ENCODE peak calls at places on chromosomes 1 and 21, in four cellular contexts. One of them, this sample, is unnamed.

GRCh38 chr1:232589809-232590741 is 39.9 kb downstream of the SIPA1L2 start:
- DNase-seq in HEK293T: no peak
- DNase-seq in K562: no peak
- DNase-seq in HepG2: no peak
- DNase-seq in this sample: no peak

GRCh38 chr1:14939527-14940284 is 213.8 kb upstream of the TMEM51 start:
- DNase-seq in HEK293T: no peak
- DNase-seq in K562: peak; percentile 67
- DNase-seq in HepG2: peak; percentile 82
- DNase-seq in this sample: no peak

GRCh38 chr1:97989094-97989680 is 68.4 kb upstream of the DPYD start:
- DNase-seq in HEK293T: no peak
- DNase-seq in K562: no peak
- DNase-seq in HepG2: no peak
- DNase-seq in this sample: no peak

GRCh38 chr1:46394108-46394871 is at the start of gene FAAH:
- DNase-seq in HEK293T: no peak
- DNase-seq in K562: peak; percentile 4
- DNase-seq in HepG2: peak; percentile 58
- DNase-seq in this sample: peak; percentile 83

GRCh38 chr1:2373551-2374259 is 17.6 kb downstream of the MORN1 start:
- DNase-seq in HEK293T: no peak
- DNase-seq in K562: no peak
- DNase-seq in HepG2: no peak
- DNase-seq in this sample: peak; percentile 10

GRCh38 chr1:28663871-28664470 is 4.6 kb upstream of the GMEB1 start:
- DNase-seq in HEK293T: no peak
- DNase-seq in K562: no peak
- DNase-seq in HepG2: no peak
- DNase-seq in this sample: no peak

GRCh38 chr1:180862305-180862704 is 50.4 kb upstream of the KIAA1614 start:
- DNase-seq in HEK293T: no peak
- DNase-seq in K562: no peak
- DNase-seq in HepG2: no peak
- DNase-seq in this sample: no peak

GRCh38 chr21:27130152-27130551 is 163.3 kb upstream of the ADAMTS5 start:
- DNase-seq in HEK293T: no peak
- DNase-seq in K562: no peak
- DNase-seq in HepG2: no peak
- DNase-seq in this sample: no peak

GRCh38 chr1:203534526-203534925 is 40.6 kb downstream of the OPTC start:
- DNase-seq in HEK293T: no peak
- DNase-seq in K562: no peak
- DNase-seq in HepG2: no peak
- DNase-seq in this sample: no peak

GRCh38 chr1:160726498-160727391 is 12.3 kb upstream of the SLAMF7 start:
- DNase-seq in HEK293T: peak; percentile 84
- DNase-seq in K562: peak; percentile 73
- DNase-seq in HepG2: peak; percentile 61
- DNase-seq in this sample: peak; percentile 69

GRCh38 chr1:207897188-207897587 is 13.7 kb downstream of the CD34 start:
- DNase-seq in HEK293T: no peak
- DNase-seq in K562: no peak
- DNase-seq in HepG2: no peak
- DNase-seq in this sample: no peak

GRCh38 chr1:153608089-153608672 is 4.8 kb downstream of the S100A16 start:
- DNase-seq in HEK293T: no peak
- DNase-seq in K562: no peak
- DNase-seq in HepG2: no peak
- DNase-seq in this sample: no peak

GRCh38 chr1:173954179-173954578 is 37.1 kb upstream of the SERPINC1 start:
- DNase-seq in HEK293T: no peak
- DNase-seq in K562: no peak
- DNase-seq in HepG2: no peak
- DNase-seq in this sample: no peak

GRCh38 chr1:167529829-167530474 is 11.6 kb upstream of the CD247 start:
- DNase-seq in HEK293T: no peak
- DNase-seq in K562: no peak
- DNase-seq in HepG2: no peak
- DNase-seq in this sample: no peak

GRCh38 chr1:30586671-30587070 is 136.7 kb downstream of the MATN1 start:
- DNase-seq in HEK293T: peak; percentile 17
- DNase-seq in K562: peak; percentile 6
- DNase-seq in HepG2: no peak
- DNase-seq in this sample: no peak

GRCh38 chr1:7670334-7671145 is 100.6 kb upstream of the VAMP3 start:
- DNase-seq in HEK293T: no peak
- DNase-seq in K562: no peak
- DNase-seq in HepG2: no peak
- DNase-seq in this sample: no peak

GRCh38 chr1:17485280-17485679 is 45.8 kb upstream of the RCC2 start:
- DNase-seq in HEK293T: peak; percentile 46
- DNase-seq in K562: peak; percentile 51
- DNase-seq in HepG2: no peak
- DNase-seq in this sample: peak; percentile 69

GRCh38 chr21:43867332-43867703 is 2.3 kb downstream of the AGPAT3 start:
- DNase-seq in HEK293T: no peak
- DNase-seq in K562: no peak
- DNase-seq in HepG2: no peak
- DNase-seq in this sample: no peak

GRCh38 chr1:21952806-21953514 is 15.8 kb upstream of the HSPG2 start:
- DNase-seq in HEK293T: no peak
- DNase-seq in K562: no peak
- DNase-seq in HepG2: no peak
- DNase-seq in this sample: no peak

GRCh38 chr1:24908591-24909259 is 21.4 kb downstream of the RUNX3 start:
- DNase-seq in HEK293T: no peak
- DNase-seq in K562: no peak
- DNase-seq in HepG2: no peak
- DNase-seq in this sample: no peak
- TF ChIP-seq ELF4 in HEK293T: no peak
- TF ChIP-seq ELF4 in K562: no peak
- TF ChIP-seq ELF4 in HepG2: no peak
- TF ChIP-seq ELF4 in this sample: no peak

GRCh38 chr1:161787355-161787754 is 21.2 kb downstream of the ATF6 start:
- DNase-seq in HEK293T: peak; percentile 12
- DNase-seq in K562: no peak
- DNase-seq in HepG2: no peak
- DNase-seq in this sample: no peak

GRCh38 chr1:161791889-161792655 is 26.0 kb downstream of the ATF6 start:
- DNase-seq in HEK293T: no peak
- DNase-seq in K562: no peak
- DNase-seq in HepG2: no peak
- DNase-seq in this sample: no peak

GRCh38 chr1:161790587-161791317 is 24.6 kb downstream of the ATF6 start:
- DNase-seq in HEK293T: no peak
- DNase-seq in K562: no peak
- DNase-seq in HepG2: no peak
- DNase-seq in this sample: no peak

GRCh38 chr1:161792740-161793139 is 26.6 kb downstream of the ATF6 start:
- DNase-seq in HEK293T: peak; percentile 58
- DNase-seq in K562: peak; percentile 32
- DNase-seq in HepG2: peak; percentile 59
- DNase-seq in this sample: no peak
- TF ChIP-seq ELF4 in HEK293T: no peak
- TF ChIP-seq ELF4 in K562: no peak
- TF ChIP-seq ELF4 in HepG2: no peak
- TF ChIP-seq ELF4 in this sample: no peak

GRCh38 chr1:244863491-244864252 is 671 bp downstream of the HNRNPU start:
- DNase-seq in HEK293T: no peak
- DNase-seq in K562: no peak
- DNase-seq in HepG2: no peak
- DNase-seq in this sample: no peak
- TF ChIP-seq ELF4 in HEK293T: no peak
- TF ChIP-seq ELF4 in K562: no peak
- TF ChIP-seq ELF4 in HepG2: peak; percentile 37
- TF ChIP-seq ELF4 in this sample: no peak

GRCh38 chr1:241802849-241803248 is 45.2 kb upstream of the EXO1 start:
- DNase-seq in HEK293T: no peak
- DNase-seq in K562: no peak
- DNase-seq in HepG2: no peak
- DNase-seq in this sample: no peak
- TF ChIP-seq ELF4 in HEK293T: no peak
- TF ChIP-seq ELF4 in K562: no peak
- TF ChIP-seq ELF4 in HepG2: no peak
- TF ChIP-seq ELF4 in this sample: no peak

GRCh38 chr21:24594082-24594481 is 1013.2 kb downstream of the MRPL39 start:
- DNase-seq in HEK293T: no peak
- DNase-seq in K562: no peak
- DNase-seq in HepG2: no peak
- DNase-seq in this sample: peak; percentile 15

GRCh38 chr21:24590261-24590660 is 1017.0 kb downstream of the MRPL39 start:
- DNase-seq in HEK293T: no peak
- DNase-seq in K562: no peak
- DNase-seq in HepG2: no peak
- DNase-seq in this sample: no peak
- TF ChIP-seq ELF4 in HEK293T: no peak
- TF ChIP-seq ELF4 in K562: no peak
- TF ChIP-seq ELF4 in HepG2: no peak
- TF ChIP-seq ELF4 in this sample: no peak